ENCODE peak calls at places on chromosome 18, in nine cellular contexts. One of them, this sample, is unnamed.

GRCh38 chr18:27860701-27861107 is 316.2 kb downstream of the CDH2 start:
- DNase-seq in transverse colon: no peak
- DNase-seq in neural progenitor cell: no peak
- DNase-seq in fibroblast of lung: peak; percentile 6
- DNase-seq in RWPE2: no peak
- DNase-seq in body of pancreas: no peak
- DNase-seq in endothelial cell of umbilical vein: no peak
- DNase-seq in A549: no peak
- DNase-seq in CD8-positive, alpha-beta memory T cell: no peak
- DNase-seq in this sample: no peak

GRCh38 chr18:681985-682384 is 24.5 kb downstream of the TYMS start:
- DNase-seq in transverse colon: no peak
- DNase-seq in CD8-positive, alpha-beta memory T cell: peak; percentile 53
- DNase-seq in fibroblast of lung: no peak
- DNase-seq in RWPE2: no peak
- DNase-seq in neural progenitor cell: no peak
- DNase-seq in A549: no peak
- DNase-seq in body of pancreas: no peak
- DNase-seq in endothelial cell of umbilical vein: no peak
- DNase-seq in this sample: no peak

GRCh38 chr18:29271496-29271895 is 1094.6 kb upstream of the CDH2 start:
- DNase-seq in endothelial cell of umbilical vein: no peak
- DNase-seq in CD8-positive, alpha-beta memory T cell: no peak
- DNase-seq in neural progenitor cell: no peak
- DNase-seq in transverse colon: no peak
- DNase-seq in body of pancreas: no peak
- DNase-seq in fibroblast of lung: peak; percentile 61
- DNase-seq in A549: no peak
- DNase-seq in RWPE2: no peak
- DNase-seq in this sample: no peak

GRCh38 chr18:76502551-76502950 is 7.5 kb upstream of the ZNF516 start:
- DNase-seq in CD8-positive, alpha-beta memory T cell: no peak
- DNase-seq in neural progenitor cell: no peak
- DNase-seq in body of pancreas: no peak
- DNase-seq in endothelial cell of umbilical vein: no peak
- DNase-seq in RWPE2: no peak
- DNase-seq in A549: no peak
- DNase-seq in fibroblast of lung: no peak
- DNase-seq in transverse colon: no peak
- DNase-seq in this sample: no peak

GRCh38 chr18:9507565-9508088 is 32.3 kb downstream of the RALBP1 start:
- DNase-seq in neural progenitor cell: no peak
- DNase-seq in A549: no peak
- DNase-seq in CD8-positive, alpha-beta memory T cell: no peak
- DNase-seq in RWPE2: no peak
- DNase-seq in transverse colon: no peak
- DNase-seq in fibroblast of lung: no peak
- DNase-seq in endothelial cell of umbilical vein: no peak
- DNase-seq in body of pancreas: no peak
- DNase-seq in this sample: no peak

GRCh38 chr18:35143615-35144596 is 96.9 kb upstream of the ZNF397 start:
- DNase-seq in neural progenitor cell: peak; percentile 77
- DNase-seq in transverse colon: peak; percentile 53
- DNase-seq in RWPE2: no peak
- DNase-seq in body of pancreas: peak; percentile 80
- DNase-seq in A549: peak; percentile 19
- DNase-seq in CD8-positive, alpha-beta memory T cell: no peak
- DNase-seq in endothelial cell of umbilical vein: peak; percentile 80
- DNase-seq in fibroblast of lung: peak; percentile 73
- DNase-seq in this sample: no peak

GRCh38 chr18:42683094-42683493 is 432.4 kb downstream of the RIT2 start:
- DNase-seq in RWPE2: no peak
- DNase-seq in A549: no peak
- DNase-seq in fibroblast of lung: no peak
- DNase-seq in endothelial cell of umbilical vein: no peak
- DNase-seq in CD8-positive, alpha-beta memory T cell: no peak
- DNase-seq in body of pancreas: no peak
- DNase-seq in transverse colon: no peak
- DNase-seq in neural progenitor cell: no peak
- DNase-seq in this sample: no peak

GRCh38 chr18:45828917-45829811 is 3.7 kb downstream of the SIGLEC15 start:
- DNase-seq in body of pancreas: no peak
- DNase-seq in neural progenitor cell: no peak
- DNase-seq in A549: no peak
- DNase-seq in endothelial cell of umbilical vein: no peak
- DNase-seq in transverse colon: no peak
- DNase-seq in RWPE2: no peak
- DNase-seq in CD8-positive, alpha-beta memory T cell: no peak
- DNase-seq in fibroblast of lung: no peak
- DNase-seq in this sample: peak; percentile 72

GRCh38 chr18:36207326-36207725 is 20.0 kb downstream of the MOCOS start:
- DNase-seq in transverse colon: no peak
- DNase-seq in fibroblast of lung: no peak
- DNase-seq in endothelial cell of umbilical vein: no peak
- DNase-seq in A549: no peak
- DNase-seq in RWPE2: no peak
- DNase-seq in neural progenitor cell: no peak
- DNase-seq in body of pancreas: no peak
- DNase-seq in CD8-positive, alpha-beta memory T cell: no peak
- DNase-seq in this sample: no peak

GRCh38 chr18:78566065-78566464 is 413.6 kb upstream of the SALL3 start:
- DNase-seq in A549: no peak
- DNase-seq in endothelial cell of umbilical vein: no peak
- DNase-seq in RWPE2: no peak
- DNase-seq in fibroblast of lung: no peak
- DNase-seq in transverse colon: no peak
- DNase-seq in body of pancreas: no peak
- DNase-seq in CD8-positive, alpha-beta memory T cell: no peak
- DNase-seq in neural progenitor cell: no peak
- DNase-seq in this sample: no peak

GRCh38 chr18:78573773-78574172 is 405.8 kb upstream of the SALL3 start:
- DNase-seq in CD8-positive, alpha-beta memory T cell: no peak
- DNase-seq in endothelial cell of umbilical vein: no peak
- DNase-seq in neural progenitor cell: no peak
- DNase-seq in A549: no peak
- DNase-seq in body of pancreas: no peak
- DNase-seq in transverse colon: no peak
- DNase-seq in fibroblast of lung: no peak
- DNase-seq in RWPE2: no peak
- DNase-seq in this sample: no peak

GRCh38 chr18:78571831-78572347 is 407.7 kb upstream of the SALL3 start:
- DNase-seq in body of pancreas: no peak
- DNase-seq in transverse colon: no peak
- DNase-seq in A549: no peak
- DNase-seq in RWPE2: no peak
- DNase-seq in CD8-positive, alpha-beta memory T cell: no peak
- DNase-seq in endothelial cell of umbilical vein: no peak
- DNase-seq in fibroblast of lung: no peak
- DNase-seq in neural progenitor cell: no peak
- DNase-seq in this sample: no peak

GRCh38 chr18:78566720-78567119 is 412.9 kb upstream of the SALL3 start:
- DNase-seq in CD8-positive, alpha-beta memory T cell: no peak
- DNase-seq in endothelial cell of umbilical vein: no peak
- DNase-seq in neural progenitor cell: no peak
- DNase-seq in fibroblast of lung: no peak
- DNase-seq in A549: no peak
- DNase-seq in body of pancreas: no peak
- DNase-seq in RWPE2: no peak
- DNase-seq in transverse colon: no peak
- DNase-seq in this sample: no peak

DNA sequence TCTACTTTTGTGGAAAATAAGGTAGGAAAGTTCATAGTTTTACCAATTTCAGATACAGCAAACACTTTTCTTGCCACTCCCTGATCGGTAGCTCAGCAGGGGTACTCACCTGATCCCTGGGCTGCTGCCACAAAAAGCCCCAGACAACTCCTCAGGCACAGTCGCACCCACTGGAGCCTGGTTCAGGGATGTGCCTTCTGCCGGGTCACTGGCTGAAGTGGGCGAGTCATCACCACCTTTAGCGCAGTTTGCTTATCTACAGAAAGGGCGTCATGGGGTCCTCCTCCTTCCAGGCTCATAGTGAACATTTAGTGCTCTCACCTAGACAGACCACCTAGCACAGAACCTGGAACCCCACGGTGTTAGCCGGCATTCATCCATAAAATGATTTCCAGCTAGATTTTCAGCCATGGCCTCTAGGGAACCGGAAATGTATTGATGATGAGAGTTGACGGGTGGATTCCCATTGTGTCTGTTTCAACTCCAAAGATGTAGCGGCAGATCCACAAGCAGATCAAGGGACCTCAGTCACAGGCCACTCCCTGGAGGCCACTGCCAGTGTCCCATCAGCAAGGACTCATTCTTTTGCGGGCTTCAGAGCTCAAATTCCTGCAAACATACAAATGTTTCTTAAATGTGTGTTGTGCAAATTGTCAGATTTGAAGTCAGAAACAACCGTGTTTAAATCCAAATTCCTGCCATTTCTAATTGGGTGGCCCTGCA is 408.4 kb upstream of the SALL3 start:
- DNase-seq in CD8-positive, alpha-beta memory T cell: no peak
- DNase-seq in fibroblast of lung: no peak
- DNase-seq in transverse colon: no peak
- DNase-seq in A549: no peak
- DNase-seq in body of pancreas: no peak
- DNase-seq in endothelial cell of umbilical vein: no peak
- DNase-seq in neural progenitor cell: no peak
- DNase-seq in RWPE2: no peak
- DNase-seq in this sample: no peak
- H3K9me3 ChIP-seq in CD8-positive, alpha-beta memory T cell: no peaks in the 10 kb centered on the region
- H3K9me3 ChIP-seq in fibroblast of lung: no peaks in the 10 kb centered on the region
- H3K9me3 ChIP-seq in transverse colon: peaks cover 13% of the 10 kb centered on the region
- H3K9me3 ChIP-seq in A549: no peaks in the 10 kb centered on the region
- H3K9me3 ChIP-seq in body of pancreas: no peaks in the 10 kb centered on the region
- H3K9me3 ChIP-seq in endothelial cell of umbilical vein: peaks cover 2% of the 10 kb centered on the region
- H3K9me3 ChIP-seq in neural progenitor cell: peaks cover 5% of the 10 kb centered on the region
- H3K9me3 ChIP-seq in RWPE2: peaks cover 4% of the 10 kb centered on the region
- H3K9me3 ChIP-seq in this sample: no peaks in the 10 kb centered on the region

GRCh38 chr18:79732721-79733025 is 53.1 kb downstream of the CTDP1 start:
- DNase-seq in CD8-positive, alpha-beta memory T cell: no peak
- DNase-seq in endothelial cell of umbilical vein: no peak
- DNase-seq in transverse colon: no peak
- DNase-seq in neural progenitor cell: no peak
- DNase-seq in RWPE2: no peak
- DNase-seq in A549: no peak
- DNase-seq in body of pancreas: no peak
- DNase-seq in fibroblast of lung: no peak
- DNase-seq in this sample: no peak
- H3K9me3 ChIP-seq in CD8-positive, alpha-beta memory T cell: peaks cover 20% of the 10 kb centered on the region
- H3K9me3 ChIP-seq in endothelial cell of umbilical vein: no peaks in the 10 kb centered on the region
- H3K9me3 ChIP-seq in transverse colon: peaks cover 12% of the 10 kb centered on the region
- H3K9me3 ChIP-seq in neural progenitor cell: peaks cover 6% of the 10 kb centered on the region
- H3K9me3 ChIP-seq in RWPE2: peaks cover 10% of the 10 kb centered on the region
- H3K9me3 ChIP-seq in A549: peaks cover 28% of the 10 kb centered on the region
- H3K9me3 ChIP-seq in body of pancreas: no peaks in the 10 kb centered on the region
- H3K9me3 ChIP-seq in fibroblast of lung: peaks cover 14% of the 10 kb centered on the region
- H3K9me3 ChIP-seq in this sample: no peaks in the 10 kb centered on the region

DNA sequence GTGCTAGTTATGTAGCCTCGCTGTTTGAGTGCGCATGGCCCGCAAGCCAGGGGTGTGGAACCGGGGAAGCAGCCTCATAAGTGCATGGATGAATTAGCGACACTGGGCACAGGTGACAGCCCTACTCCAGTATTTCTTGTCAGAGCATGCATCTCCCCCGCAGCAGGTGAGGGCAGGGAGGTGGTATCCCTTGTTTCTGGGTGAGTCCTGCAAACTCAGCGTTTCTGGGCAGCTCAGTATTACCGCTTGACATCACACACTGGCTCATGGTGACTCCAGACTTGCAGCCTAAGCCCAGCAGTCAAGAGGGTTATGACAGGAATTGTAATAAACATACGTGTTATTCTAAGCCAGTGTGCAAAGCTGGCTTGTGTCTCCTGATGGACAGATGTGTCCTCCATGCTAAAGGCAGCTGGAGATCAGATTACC is 2.5 kb downstream of the CABLES1 start:
- DNase-seq in body of pancreas: no peak
- DNase-seq in endothelial cell of umbilical vein: no peak
- DNase-seq in fibroblast of lung: no peak
- DNase-seq in transverse colon: no peak
- DNase-seq in neural progenitor cell: no peak
- DNase-seq in CD8-positive, alpha-beta memory T cell: no peak
- DNase-seq in RWPE2: no peak
- DNase-seq in A549: no peak
- DNase-seq in this sample: no peak
- H3K9me3 ChIP-seq in body of pancreas: no peaks in the 10 kb centered on the region
- H3K9me3 ChIP-seq in endothelial cell of umbilical vein: no peaks in the 10 kb centered on the region
- H3K9me3 ChIP-seq in fibroblast of lung: no peaks in the 10 kb centered on the region
- H3K9me3 ChIP-seq in transverse colon: no peaks in the 10 kb centered on the region
- H3K9me3 ChIP-seq in neural progenitor cell: no peaks in the 10 kb centered on the region
- H3K9me3 ChIP-seq in CD8-positive, alpha-beta memory T cell: no peaks in the 10 kb centered on the region
- H3K9me3 ChIP-seq in RWPE2: no peaks in the 10 kb centered on the region
- H3K9me3 ChIP-seq in A549: no peaks in the 10 kb centered on the region
- H3K9me3 ChIP-seq in this sample: no peaks in the 10 kb centered on the region

GRCh38 chr18:79439201-79440023 is 43.7 kb downstream of the NFATC1 start:
- DNase-seq in RWPE2: no peak
- DNase-seq in transverse colon: no peak
- DNase-seq in fibroblast of lung: no peak
- DNase-seq in endothelial cell of umbilical vein: no peak
- DNase-seq in CD8-positive, alpha-beta memory T cell: no peak
- DNase-seq in neural progenitor cell: no peak
- DNase-seq in A549: no peak
- DNase-seq in body of pancreas: no peak
- DNase-seq in this sample: no peak
- H3K9me3 ChIP-seq in RWPE2: no peaks in the 10 kb centered on the region
- H3K9me3 ChIP-seq in transverse colon: no peaks in the 10 kb centered on the region
- H3K9me3 ChIP-seq in fibroblast of lung: no peaks in the 10 kb centered on the region
- H3K9me3 ChIP-seq in endothelial cell of umbilical vein: no peaks in the 10 kb centered on the region
- H3K9me3 ChIP-seq in CD8-positive, alpha-beta memory T cell: no peaks in the 10 kb centered on the region
- H3K9me3 ChIP-seq in neural progenitor cell: no peaks in the 10 kb centered on the region
- H3K9me3 ChIP-seq in A549: no peaks in the 10 kb centered on the region
- H3K9me3 ChIP-seq in body of pancreas: no peaks in the 10 kb centered on the region
- H3K9me3 ChIP-seq in this sample: no peaks in the 10 kb centered on the region

DNA sequence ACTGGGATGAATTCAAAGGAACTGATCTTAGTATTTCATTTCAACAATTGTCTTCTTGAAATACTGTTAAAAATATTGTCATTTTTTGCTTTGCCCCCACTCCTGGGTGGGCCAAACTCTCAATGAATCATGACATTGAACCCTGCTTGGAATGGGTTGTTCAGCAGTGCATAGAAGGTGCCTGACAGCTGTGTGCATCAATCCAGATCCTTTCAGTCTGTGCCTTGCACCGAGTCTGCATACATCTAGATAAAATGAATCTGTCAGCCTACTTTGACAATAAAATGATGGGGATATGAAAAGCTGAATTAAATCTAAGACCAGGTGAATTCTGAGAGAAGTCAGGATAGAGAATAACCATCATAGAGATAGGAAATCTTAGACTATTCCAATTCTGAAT is 706.6 kb downstream of the CBLN2 start:
- DNase-seq in CD8-positive, alpha-beta memory T cell: no peak
- DNase-seq in endothelial cell of umbilical vein: no peak
- DNase-seq in A549: no peak
- DNase-seq in body of pancreas: no peak
- DNase-seq in transverse colon: no peak
- DNase-seq in RWPE2: no peak
- DNase-seq in neural progenitor cell: no peak
- DNase-seq in fibroblast of lung: no peak
- DNase-seq in this sample: no peak
- H3K9me3 ChIP-seq in CD8-positive, alpha-beta memory T cell: no peaks in the 10 kb centered on the region
- H3K9me3 ChIP-seq in endothelial cell of umbilical vein: no peaks in the 10 kb centered on the region
- H3K9me3 ChIP-seq in A549: no peaks in the 10 kb centered on the region
- H3K9me3 ChIP-seq in body of pancreas: no peaks in the 10 kb centered on the region
- H3K9me3 ChIP-seq in transverse colon: no peaks in the 10 kb centered on the region
- H3K9me3 ChIP-seq in RWPE2: no peaks in the 10 kb centered on the region
- H3K9me3 ChIP-seq in neural progenitor cell: no peaks in the 10 kb centered on the region
- H3K9me3 ChIP-seq in fibroblast of lung: no peaks in the 10 kb centered on the region
- H3K9me3 ChIP-seq in this sample: no peaks in the 10 kb centered on the region

This sample was measured in Peyer's patch.